ENCODE peak calls at places on chromosome 13, in eight cellular contexts. O is right cardiac atrium, I is heart right ventricle, T is OCI-LY7, Y is BE2C, S is HCT116, N is fibroblast of lung, W is breast epithelium. A is an unnamed sample. For H3K4me1, the result is how much of the 10 kb centered on the place peaks cover.

GRCh38 chr13:36872621-36873020 is 47.4 kb downstream of the SMAD9 start:
- DNase-seq in O (no peak), I (peak), T (no peak), Y (peak), S (no peak), N (no peak), W (no peak), A (no peak)

GRCh38 chr13:24997367-24997967 is 98.5 kb upstream of the PABPC3 start:
- DNase-seq in O (no peak), I (no peak), T (peak), Y (peak), S (no peak), N (peak), W (no peak), A (no peak)

GRCh38 chr13:42233726-42234125 is 38.2 kb upstream of the AKAP11 start:
- DNase-seq in O (no peak), I (no peak), T (no peak), Y (no peak), S (no peak), N (no peak), W (no peak), A (no peak)

GRCh38 chr13:87393358-87393757 is 277.8 kb upstream of the SLITRK5 start:
- DNase-seq in O (no peak), I (no peak), T (no peak), Y (no peak), S (no peak), N (no peak), W (no peak), A (no peak)

GRCh38 chr13:80342541-80343371 is 1.8 kb upstream of the SPRY2 start:
- DNase-seq in O (peak), I (peak), T (peak), Y (peak), S (no peak), N (peak), W (peak), A (peak)

GRCh38 chr13:111658150-111659100 is 338.0 kb downstream of the TEX29 start:
- DNase-seq in O (no peak), I (no peak), T (no peak), Y (no peak), S (no peak), N (no peak), W (no peak), A (no peak)

GRCh38 chr13:32179708-32180107 is 135.5 kb downstream of the ZAR1L start:
- DNase-seq in O (no peak), I (no peak), T (no peak), Y (no peak), S (no peak), N (no peak), W (no peak), A (no peak)

GRCh38 chr13:24742294-24742693 is 21.7 kb upstream of the RNF17 start:
- DNase-seq in O (peak), I (no peak), T (no peak), Y (no peak), S (no peak), N (peak), W (no peak), A (no peak)

GRCh38 chr13:111328803-111329410 is 8.5 kb downstream of the TEX29 start:
- DNase-seq in O (no peak), I (no peak), T (no peak), Y (no peak), S (no peak), N (no peak), W (no peak), A (no peak)

GRCh38 chr13:112761701-112762689 is 72.2 kb downstream of the ATP11A start:
- DNase-seq in O (peak), I (no peak), T (no peak), Y (no peak), S (no peak), N (peak), W (no peak), A (no peak)

GRCh38 chr13:76711515-76712182 is 174.6 kb downstream of the KCTD12 start:
- DNase-seq in O (peak), I (no peak), T (no peak), Y (no peak), S (no peak), N (peak), W (peak), A (no peak)

GRCh38 chr13:106569233-106570095 is 1.5 kb upstream of the ARGLU1 start:
- DNase-seq in O (no peak), I (no peak), T (no peak), Y (no peak), S (no peak), N (no peak), W (no peak), A (no peak)

GRCh38 chr13:41842029-41842428 is 118.9 kb downstream of the VWA8 start:
- DNase-seq in O (no peak), I (no peak), T (no peak), Y (no peak), S (no peak), N (peak), W (no peak), A (no peak)

GRCh38 chr13:27562457-27562856 is 57.9 kb downstream of the LNX2 start:
- DNase-seq in O (no peak), I (no peak), T (no peak), Y (no peak), S (no peak), N (no peak), W (no peak), A (no peak)

GRCh38 chr13:24253520-24254150 is 55.7 kb upstream of the C1QTNF9 start:
- DNase-seq in O (no peak), I (no peak), T (no peak), Y (no peak), S (no peak), N (no peak), W (no peak), A (no peak)

GRCh38 chr13:110249326-110249725 is 57.6 kb downstream of the COL4A1 start:
- DNase-seq in O (no peak), I (no peak), T (no peak), Y (no peak), S (no peak), N (no peak), W (no peak), A (no peak)
- H3K4me1 ChIP-seq in O (under half), I (half or more), T (under half), Y (under half), S (under half), N (under half), W (under half), A (under half)

GRCh38 chr13:33633701-33634525 is 184.0 kb upstream of the RFC3 start:
- DNase-seq in O (no peak), I (no peak), T (no peak), Y (no peak), S (no peak), N (peak), W (no peak), A (no peak)

GRCh38 chr13:33639158-33639557 is 178.8 kb upstream of the RFC3 start:
- DNase-seq in O (no peak), I (no peak), T (no peak), Y (no peak), S (no peak), N (peak), W (no peak), A (no peak)

GRCh38 chr13:33637978-33638743 is 179.8 kb upstream of the RFC3 start:
- DNase-seq in O (no peak), I (no peak), T (no peak), Y (no peak), S (no peak), N (peak), W (no peak), A (no peak)

GRCh38 chr13:33636955-33637670 is 180.8 kb upstream of the RFC3 start:
- DNase-seq in O (no peak), I (no peak), T (peak), Y (no peak), S (no peak), N (peak), W (no peak), A (no peak)

GRCh38 chr13:33634526-33635111 is 183.3 kb upstream of the RFC3 start:
- DNase-seq in O (no peak), I (no peak), T (no peak), Y (no peak), S (no peak), N (peak), W (no peak), A (no peak)
- H3K4me3 ChIP-seq in O (no peak), I (no peak), T (no peak), Y (no peak), S (no peak), N (no peak), W (no peak), A (no peak)

GRCh38 chr13:26048745-26049144 is 3.1 kb downstream of the SHISA2 start:
- DNase-seq in O (no peak), I (no peak), T (no peak), Y (no peak), S (no peak), N (no peak), W (no peak), A (no peak)

GRCh38 chr13:26042781-26043180 is 9.0 kb downstream of the SHISA2 start:
- DNase-seq in O (no peak), I (no peak), T (no peak), Y (no peak), S (no peak), N (no peak), W (no peak), A (no peak)

GRCh38 chr13:26047040-26047439 is 4.8 kb downstream of the SHISA2 start:
- DNase-seq in O (no peak), I (no peak), T (no peak), Y (no peak), S (no peak), N (no peak), W (no peak), A (no peak)

GRCh38 chr13:26046639-26047038 is 5.2 kb downstream of the SHISA2 start:
- DNase-seq in O (no peak), I (no peak), T (no peak), Y (no peak), S (no peak), N (no peak), W (no peak), A (no peak)

DNA sequence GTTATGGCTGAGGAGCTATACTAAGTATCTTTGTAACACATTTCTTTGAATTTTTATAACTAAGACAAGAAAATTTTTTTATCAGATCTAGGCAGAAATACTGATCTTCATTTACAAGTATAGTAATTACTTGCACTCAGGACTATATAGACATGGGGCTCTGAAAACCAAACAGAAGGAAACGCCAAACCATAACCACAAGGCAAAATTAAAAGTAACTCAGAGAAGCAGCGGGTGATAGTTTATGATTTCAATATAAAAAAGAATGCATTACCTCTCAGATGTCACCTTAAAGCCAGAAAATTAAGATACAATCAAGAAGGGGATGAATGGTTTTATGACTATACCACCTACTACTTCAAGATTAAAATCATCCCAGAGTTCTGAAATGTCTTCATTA is 6.7 kb downstream of the SHISA2 start:
- DNase-seq in O (no peak), I (no peak), T (no peak), Y (no peak), S (no peak), N (no peak), W (no peak), A (no peak)
- H3K4me1 ChIP-seq in O (under half), I (under half), T (under half), Y (under half), S (under half), N (under half), W (under half), A (under half)

GRCh38 chr13:52449323-52450011 is 967 bp downstream of the VPS36 start:
- DNase-seq in O (no peak), I (no peak), T (peak), Y (no peak), S (no peak), N (peak), W (no peak), A (no peak)

GRCh38 chr13:52450012-52450792 is at the start of gene VPS36:
- DNase-seq in O (peak), I (peak), T (peak), Y (peak), S (peak), N (peak), W (peak), A (peak)

GRCh38 chr13:52446265-52446664 is 4.2 kb downstream of the VPS36 start:
- DNase-seq in O (no peak), I (no peak), T (no peak), Y (no peak), S (no peak), N (no peak), W (no peak), A (no peak)

GRCh38 chr13:52447354-52447753 is 3.1 kb downstream of the VPS36 start:
- DNase-seq in O (no peak), I (no peak), T (no peak), Y (no peak), S (no peak), N (peak), W (no peak), A (no peak)

DNA sequence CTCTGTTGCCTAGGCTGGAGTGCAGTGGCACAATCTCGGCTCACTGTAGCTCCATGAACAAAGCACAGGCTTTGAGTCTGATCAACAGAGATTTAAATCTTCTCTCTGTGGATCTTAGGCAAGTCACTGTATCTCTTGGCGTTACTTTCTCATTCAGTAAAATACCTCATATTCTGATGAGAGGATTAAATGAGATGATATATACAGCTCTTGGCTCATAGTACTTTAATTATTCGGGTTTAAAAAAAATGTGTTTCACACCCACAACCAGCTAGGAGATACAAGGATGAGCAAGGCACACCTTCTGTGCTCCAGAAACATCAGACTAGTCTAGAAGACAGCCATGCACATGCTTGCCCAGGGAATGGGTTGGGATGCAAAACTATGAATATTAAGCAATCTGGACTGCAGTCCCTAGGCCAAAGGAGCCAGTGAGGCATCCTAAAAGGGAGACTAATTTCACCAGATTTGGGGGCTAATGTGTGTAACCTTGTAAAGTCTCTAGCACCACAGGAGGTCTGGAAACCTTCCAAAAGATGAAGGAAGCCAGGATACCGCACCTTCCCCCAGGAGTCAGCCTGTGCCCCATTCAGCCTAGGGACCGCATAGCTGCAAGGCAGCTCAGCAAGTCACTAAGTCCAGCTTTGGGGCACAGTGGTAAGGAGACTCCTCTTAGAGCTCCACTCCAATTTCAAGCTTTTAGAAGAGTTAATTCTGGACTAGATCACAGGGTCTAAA is 2.5 kb downstream of the VPS36 start:
- DNase-seq in O (no peak), I (no peak), T (no peak), Y (no peak), S (no peak), N (peak), W (no peak), A (no peak)
- H3K4me3 ChIP-seq in O (no peak), I (no peak), T (no peak), Y (no peak), S (no peak), N (peak), W (peak), A (no peak)

GRCh38 chr13:46617885-46618284 is 64.9 kb downstream of the LRCH1 start:
- DNase-seq in O (no peak), I (no peak), T (no peak), Y (no peak), S (no peak), N (no peak), W (no peak), A (no peak)

GRCh38 chr13:46621133-46621532 is 68.2 kb downstream of the LRCH1 start:
- DNase-seq in O (no peak), I (no peak), T (no peak), Y (peak), S (no peak), N (no peak), W (no peak), A (no peak)

GRCh38 chr13:46617382-46617781 is 64.4 kb downstream of the LRCH1 start:
- DNase-seq in O (no peak), I (no peak), T (no peak), Y (no peak), S (no peak), N (no peak), W (no peak), A (no peak)

GRCh38 chr13:46622013-46622917 is 69.3 kb downstream of the LRCH1 start:
- DNase-seq in O (no peak), I (no peak), T (peak), Y (no peak), S (no peak), N (no peak), W (no peak), A (no peak)

DNA sequence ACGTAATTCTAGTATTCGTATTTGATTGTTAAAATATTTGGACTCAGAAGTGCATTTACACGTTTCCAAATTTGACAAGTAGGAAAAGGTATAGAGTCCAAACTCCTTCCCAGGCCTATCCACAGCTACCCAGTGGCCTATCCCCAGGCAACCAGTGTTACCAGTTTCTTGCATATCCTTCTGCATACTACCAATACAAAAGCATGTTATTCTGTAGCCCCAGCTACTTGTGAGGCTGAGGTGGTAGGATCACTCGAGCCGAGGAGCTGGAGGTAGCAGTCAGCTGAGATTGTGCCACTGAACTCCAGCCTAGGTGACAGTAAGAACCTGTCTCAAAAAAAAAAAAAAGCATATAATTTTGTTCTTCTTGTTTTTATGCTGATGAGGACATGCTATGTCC is 67.1 kb downstream of the LRCH1 start:
- DNase-seq in O (no peak), I (no peak), T (no peak), Y (no peak), S (no peak), N (no peak), W (no peak), A (no peak)
- H3K4me1 ChIP-seq in O (under half), I (under half), T (half or more), Y (under half), S (under half), N (under half), W (under half), A (under half)

A was measured in CD8-positive, alpha-beta T cell.